ENCODE peak calls at places on chromosomes 7 and 10, in six cellular contexts. I is adipocyte, Z is WERI-Rb-1, L is left lung, M is transverse colon, H is fibroblast of lung. S is an unnamed sample. For H3K9me3, the result is how much of the 10 kb centered on the place peaks cover.

GRCh38 chr10:82888809-82889455 is 1013.9 kb downstream of the NRG3 start:
- DNase-seq in L (no peak), Z (no peak), M (no peak), H (no peak), I (no peak), S (no peak)

GRCh38 chr10:30973737-30974136 is 57.9 kb downstream of the ZNF438 start:
- DNase-seq in Z (no peak), L (no peak), H (peak), I (peak), M (no peak), S (no peak)

GRCh38 chr10:34045571-34046190 is 711.2 kb upstream of the NRP1 start:
- DNase-seq in M (no peak), L (no peak), H (peak), Z (no peak), I (peak), S (no peak)

GRCh38 chr10:96719205-96719604 is 1.1 kb downstream of the PIK3AP1 start:
- DNase-seq in M (no peak), I (no peak), Z (no peak), L (no peak), H (no peak), S (no peak)

GRCh38 chr10:76291175-76291574 is 859.8 kb downstream of the LRMDA start:
- DNase-seq in L (no peak), Z (no peak), H (no peak), M (no peak), I (no peak), S (no peak)

GRCh38 chr7:70000747-70001348 is 402.6 kb downstream of the AUTS2 start:
- DNase-seq in H (no peak), I (no peak), M (no peak), L (no peak), Z (no peak), S (no peak)

GRCh38 chr10:127736222-127736914 is 617 bp upstream of the FOXI2 start:
- DNase-seq in I (no peak), H (no peak), M (no peak), Z (no peak), L (no peak), S (no peak)

GRCh38 chr7:108441392-108441955 is 14.8 kb downstream of the NRCAM start:
- DNase-seq in L (no peak), H (no peak), I (no peak), Z (no peak), M (no peak), S (no peak)

GRCh38 chr10:127458829-127459228 is 90.3 kb upstream of the NPS start:
- DNase-seq in Z (no peak), L (no peak), I (no peak), H (no peak), M (no peak), S (no peak)

GRCh38 chr10:129866894-129867293 is 97.2 kb downstream of the EBF3 start:
- DNase-seq in I (no peak), M (no peak), Z (no peak), H (no peak), L (no peak), S (no peak)

GRCh38 chr7:2864999-2865670 is 21.0 kb upstream of the GNA12 start:
- DNase-seq in I (peak), M (peak), H (peak), Z (peak), L (peak), S (peak)

GRCh38 chr10:78162867-78163266 is 129.2 kb downstream of the RPS24 start:
- DNase-seq in L (no peak), Z (no peak), M (no peak), H (no peak), I (no peak), S (no peak)

GRCh38 chr10:109698121-109698520 is 225.2 kb downstream of the XPNPEP1 start:
- DNase-seq in H (no peak), M (no peak), I (no peak), Z (no peak), L (no peak), S (no peak)

GRCh38 chr7:80823066-80823465 is 95.8 kb downstream of the SEMA3C start:
- DNase-seq in I (no peak), L (no peak), H (no peak), Z (no peak), M (no peak), S (no peak)

GRCh38 chr10:29472268-29473086 is 162.3 kb downstream of the SVIL start:
- DNase-seq in L (no peak), H (no peak), M (no peak), I (no peak), Z (no peak), S (no peak)

GRCh38 chr10:92690211-92691041 is 671 bp downstream of the HHEX start:
- DNase-seq in Z (no peak), M (peak), H (peak), L (peak), I (peak), S (peak)

GRCh38 chr7:1423266-1423811 is 35.9 kb downstream of the MICALL2 start:
- DNase-seq in H (no peak), I (no peak), M (no peak), L (no peak), Z (no peak), S (no peak)

GRCh38 chr7:43753843-43754242 is 4.6 kb upstream of the BLVRA start:
- DNase-seq in I (no peak), L (no peak), H (no peak), M (no peak), Z (no peak), S (no peak)

GRCh38 chr10:86162696-86163400 is 203.7 kb downstream of the GRID1 start:
- DNase-seq in I (no peak), M (no peak), H (no peak), L (no peak), Z (peak), S (no peak)

GRCh38 chr10:43856299-43856698 is 207.6 kb upstream of the ZNF32 start:
- DNase-seq in L (no peak), M (no peak), H (no peak), Z (no peak), I (no peak), S (no peak)

GRCh38 chr7:143426479-143427142 is 16.6 kb upstream of the TAS2R60 start:
- DNase-seq in I (no peak), H (no peak), M (no peak), L (no peak), Z (no peak), S (no peak)

GRCh38 chr10:88114368-88114767 is 250.9 kb downstream of the PTEN start:
- DNase-seq in H (peak), L (no peak), Z (peak), M (peak), I (peak), S (peak)

GRCh38 chr10:7445474-7446135 is 34.8 kb upstream of the SFMBT2 start:
- DNase-seq in H (no peak), Z (no peak), M (no peak), L (no peak), I (no peak), S (no peak)

GRCh38 chr10:68088744-68089143 is 13.7 kb upstream of the HERC4 start:
- DNase-seq in M (no peak), I (no peak), H (peak), Z (no peak), L (no peak), S (no peak)

GRCh38 chr7:57399972-57400371 is 50.0 kb upstream of the ZNF716 start:
- DNase-seq in I (no peak), Z (no peak), M (no peak), L (no peak), H (no peak), S (no peak)
- H3K9me3 ChIP-seq in I (under half), Z (under half), M (under half), L (half or more), H (under half), S (under half)

GRCh38 chr10:131855763-131856401 is 44.9 kb upstream of the PPP2R2D start:
- DNase-seq in Z (no peak), H (no peak), L (peak), I (no peak), M (no peak), S (peak)

GRCh38 chr10:131854579-131855335 is 46.1 kb upstream of the PPP2R2D start:
- DNase-seq in Z (no peak), L (peak), H (no peak), I (no peak), M (no peak), S (no peak)

GRCh38 chr10:131856441-131857094 is 44.2 kb upstream of the PPP2R2D start:
- DNase-seq in L (peak), I (no peak), M (no peak), Z (no peak), H (no peak), S (peak)

GRCh38 chr10:131853610-131853964 is 47.2 kb upstream of the PPP2R2D start:
- DNase-seq in H (no peak), Z (no peak), I (no peak), L (peak), M (no peak), S (no peak)

GRCh38 chr10:131855396-131855762 is 45.4 kb upstream of the PPP2R2D start:
- DNase-seq in H (no peak), M (no peak), L (peak), Z (no peak), I (no peak), S (no peak)
- H3K9me3 ChIP-seq in H (under half), M (under half), L (under half), Z (under half), I (under half), S (under half)

GRCh38 chr7:157654350-157654749 is 317.5 kb downstream of the DNAJB6 start:
- DNase-seq in H (no peak), I (no peak), Z (no peak), M (no peak), L (no peak), S (no peak)
- H3K9me3 ChIP-seq in H (under half), I (under half), Z (under half), M (under half), L (under half), S (under half)

DNA sequence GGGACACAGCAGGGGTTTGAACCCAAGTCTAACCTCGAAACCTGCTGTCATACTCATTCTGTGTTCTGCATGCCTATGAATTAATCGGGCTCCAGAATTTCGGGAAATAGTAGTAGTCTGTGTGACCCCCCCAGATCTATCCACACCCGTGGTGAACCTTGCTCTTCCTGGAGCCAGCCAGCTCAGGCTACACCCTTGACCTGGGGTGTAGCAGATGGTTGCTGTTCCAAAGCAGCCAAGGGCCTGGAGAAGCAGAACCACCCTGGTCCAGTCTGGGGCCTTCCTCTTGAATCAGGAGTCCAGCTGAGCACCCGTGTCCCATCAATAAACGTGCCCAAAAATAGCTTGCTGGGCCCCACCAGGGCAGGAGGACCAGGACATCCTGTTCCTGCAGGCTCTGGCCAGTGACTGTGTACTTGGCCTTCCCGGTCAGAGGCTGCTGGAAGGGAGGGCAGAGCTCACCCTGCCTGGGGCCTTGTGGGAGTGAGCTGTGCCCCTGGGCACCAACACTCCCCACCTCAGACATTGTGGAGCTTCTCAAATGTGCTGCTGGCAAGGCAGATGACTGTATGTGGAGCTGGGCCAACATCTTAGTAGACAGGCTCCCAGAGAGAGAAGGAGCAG is 101.2 kb upstream of the ZNF716 start:
- DNase-seq in Z (no peak), M (no peak), L (no peak), H (no peak), I (no peak), S (no peak)
- H3K9me3 ChIP-seq in Z (under half), M (under half), L (half or more), H (under half), I (under half), S (under half)

GRCh38 chr7:157937432-157937831 is 600.6 kb downstream of the DNAJB6 start:
- DNase-seq in M (no peak), H (no peak), I (no peak), L (no peak), Z (no peak), S (no peak)
- H3K9me3 ChIP-seq in M (under half), H (under half), I (under half), L (under half), Z (under half), S (under half)

DNA sequence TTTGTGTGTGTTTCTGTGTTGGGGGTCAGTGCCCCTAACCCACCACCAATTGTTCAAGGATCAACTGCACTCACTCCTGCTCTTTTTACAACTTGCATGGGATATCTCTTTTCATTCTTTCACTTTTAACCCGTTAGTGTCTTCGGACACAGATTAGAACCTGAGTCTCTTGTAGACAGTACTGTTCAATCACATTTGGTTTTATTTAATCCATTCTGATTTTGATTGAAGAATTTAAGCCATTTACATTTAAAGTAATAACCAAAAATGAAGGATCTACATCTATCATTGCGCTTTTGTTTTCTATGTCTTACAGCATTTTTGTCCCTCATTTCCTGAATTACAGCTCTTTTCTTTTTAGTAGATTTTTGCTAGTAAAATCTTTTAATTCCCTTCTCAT is 43.6 kb downstream of the ZNF248 start:
- DNase-seq in M (no peak), I (no peak), H (no peak), Z (no peak), L (no peak), S (no peak)
- H3K9me3 ChIP-seq in M (under half), I (half or more), H (under half), Z (under half), L (half or more), S (half or more)

DNA sequence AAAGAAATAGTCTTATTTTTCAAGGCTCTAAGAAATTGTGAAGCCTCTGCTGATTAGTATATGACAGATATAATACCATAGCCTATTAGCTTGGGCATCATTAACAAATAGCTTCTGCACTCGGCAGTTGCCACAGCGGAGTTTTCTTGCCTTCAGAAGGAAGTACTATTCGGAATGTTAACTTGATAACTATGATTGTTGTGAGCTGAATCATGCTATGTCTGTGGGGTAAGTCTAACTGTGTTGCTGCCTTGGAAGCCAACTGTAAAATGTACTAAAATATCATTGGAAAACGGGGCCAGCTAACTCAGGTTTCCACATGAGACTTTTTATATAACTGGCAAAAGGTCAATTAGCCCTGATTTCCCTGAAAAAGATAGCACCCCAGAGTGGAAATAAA is 93.2 kb downstream of the TWIST1 start:
- DNase-seq in L (no peak), H (peak), I (peak), Z (no peak), M (no peak), S (no peak)
- H3K9me3 ChIP-seq in L (under half), H (under half), I (under half), Z (under half), M (under half), S (under half)